ENCODE peak calls at places on chromosomes 6 and 20, in ten cellular contexts. N is naive thymus-derived CD8-positive, alpha-beta T cell; Y is stimulated activated CD4-positive, alpha-beta T cell treated with anti-CD3 and anti-CD28 coated beads, Interleukin-1b, Interleukin-23, amount 100 ng/mL, for 24 hours; D is GOT3; C is NCI-H1092 treated with DMSO at 0.1 percent for 48 hours; M is fibroblast of lung; F is naive B cell; E is NCI-H1694; Q is aorta; L is midbrain. S is an unnamed sample.

GRCh38 chr6:146433881-146434741 is 109.5 kb upstream of the RAB32 start:
- DNase-seq in N (no peak), Y (no peak), D (no peak), C (no peak), M (peak), F (no peak), E (no peak), Q (peak), L (no peak), S (no peak)

GRCh38 chr20:57738484-57738883 is 28.7 kb upstream of the PMEPA1 start:
- DNase-seq in N (no peak), Y (no peak), D (no peak), C (no peak), M (no peak), F (no peak), E (no peak), Q (no peak), L (no peak), S (no peak)

GRCh38 chr20:13868331-13868730 is 83.5 kb downstream of the NDUFAF5 start:
- DNase-seq in N (no peak), Y (no peak), D (no peak), C (no peak), M (peak), F (no peak), E (no peak), Q (peak), L (peak), S (no peak)

GRCh38 chr6:76418657-76419217 is 346.3 kb upstream of the IMPG1 start:
- DNase-seq in N (no peak), Y (no peak), D (no peak), C (no peak), M (no peak), F (no peak), E (no peak), Q (no peak), L (no peak), S (no peak)

GRCh38 chr20:4873396-4873795 is 127.9 kb downstream of the SLC23A2 start:
- DNase-seq in N (no peak), Y (no peak), D (no peak), C (no peak), M (no peak), F (no peak), E (no peak), Q (no peak), L (no peak), S (no peak)

GRCh38 chr6:23277521-23278227 is 708.3 kb downstream of the HDGFL1 start:
- DNase-seq in N (no peak), Y (no peak), D (no peak), C (no peak), M (no peak), F (no peak), E (no peak), Q (no peak), L (no peak), S (no peak)

GRCh38 chr6:42433409-42433808 is 18.3 kb downstream of the TRERF1 start:
- DNase-seq in N (no peak), Y (no peak), D (no peak), C (no peak), M (no peak), F (no peak), E (no peak), Q (no peak), L (no peak), S (no peak)

GRCh38 chr20:9531581-9531980 is 17.2 kb downstream of the LAMP5 start:
- DNase-seq in N (no peak), Y (no peak), D (no peak), C (no peak), M (no peak), F (no peak), E (no peak), Q (no peak), L (no peak), S (no peak)

GRCh38 chr20:56774873-56775272 is 145.8 kb downstream of the TFAP2C start:
- DNase-seq in N (no peak), Y (no peak), D (no peak), C (no peak), M (no peak), F (no peak), E (no peak), Q (no peak), L (no peak), S (no peak)

GRCh38 chr20:8066662-8067061 is 47.1 kb upstream of the TMX4 start:
- DNase-seq in N (no peak), Y (no peak), D (no peak), C (no peak), M (no peak), F (no peak), E (no peak), Q (no peak), L (no peak), S (no peak)

GRCh38 chr20:62761058-62761758 is 35.1 kb upstream of the MRGBP start:
- DNase-seq in N (peak), Y (no peak), D (no peak), C (no peak), M (no peak), F (no peak), E (no peak), Q (peak), L (no peak), S (no peak)

GRCh38 chr6:11368264-11368663 is 135.8 kb upstream of the NEDD9 start:
- DNase-seq in N (no peak), Y (no peak), D (no peak), C (no peak), M (no peak), F (no peak), E (no peak), Q (no peak), L (no peak), S (no peak)

GRCh38 chr20:34124469-34125249 is 12.6 kb upstream of the EIF2S2 start:
- DNase-seq in N (no peak), Y (no peak), D (no peak), C (no peak), M (no peak), F (peak), E (no peak), Q (no peak), L (no peak), S (no peak)

GRCh38 chr6:133542056-133542821 is 301.1 kb downstream of the EYA4 start:
- DNase-seq in N (no peak), Y (no peak), D (no peak), C (no peak), M (no peak), F (no peak), E (no peak), Q (no peak), L (no peak), S (no peak)

GRCh38 chr6:132512342-132512637 is 626 bp downstream of the STX7 start:
- DNase-seq in N (no peak), Y (no peak), D (no peak), C (no peak), M (no peak), F (no peak), E (no peak), Q (no peak), L (no peak), S (no peak)

GRCh38 chr6:43823879-43824740 is 54.1 kb downstream of the VEGFA start:
- DNase-seq in N (no peak), Y (no peak), D (no peak), C (peak), M (no peak), F (no peak), E (no peak), Q (no peak), L (no peak), S (no peak)

GRCh38 chr6:81265106-81265505 is 487.4 kb downstream of the TENT5A start:
- DNase-seq in N (no peak), Y (no peak), D (no peak), C (no peak), M (peak), F (no peak), E (no peak), Q (peak), L (no peak), S (no peak)

GRCh38 chr6:89792881-89793280 is 26.7 kb downstream of the MDN1 start:
- DNase-seq in N (no peak), Y (no peak), D (no peak), C (no peak), M (peak), F (no peak), E (no peak), Q (no peak), L (no peak), S (no peak)

GRCh38 chr20:407953-408842 is at the start of gene RBCK1:
- DNase-seq in N (peak), Y (peak), D (peak), C (peak), M (peak), F (peak), E (peak), Q (peak), L (peak), S (peak)

S was measured in activated CD8-positive, alpha-beta memory T cell treated with anti-CD3 and anti-CD28 coated beads, Interleukin-2, amount 50 U/mL, for 4 hours.